ENCODE peak calls at places on chromosomes 16 and 17, in five cellular contexts. V is neuronal stem cell, Q is H1, Z is mesenchymal stem cell, S is H9. K is an unnamed sample.
A peak's percentile ranks its signal among the peaks of the same experiment; 100 is the strongest.

GRCh38 chr16:67425581-67425980 is 5.3 kb upstream of the HSD11B2 start:
- DNase-seq in Z (no peak), V (no peak), S (no peak), Q (no peak), K (no peak)

GRCh38 chr16:54291981-54292487 is 5.4 kb upstream of the IRX3 start:
- DNase-seq in S (no peak), V (no peak), Z (no peak), Q (no peak), K (no peak)

GRCh38 chr17:48262982-48263586 is 155.5 kb downstream of the SNX11 start:
- DNase-seq in Z (peak; percentile 45), S (no peak), V (no peak), Q (no peak), K (peak; percentile 12)

GRCh38 chr16:69762843-69763556 is 868 bp downstream of the WWP2 start:
- DNase-seq in Q (no peak), Z (peak; percentile 44), V (no peak), S (no peak), K (no peak)

GRCh38 chr16:29990883-29991570 is 4.4 kb downstream of the HIRIP3 start:
- DNase-seq in V (no peak), Z (no peak), S (no peak), Q (no peak), K (no peak)

GRCh38 chr17:27651411-27652345 is 20.7 kb downstream of the LGALS9 start:
- DNase-seq in Q (no peak), S (peak; percentile 73), Z (peak; percentile 41), V (peak; percentile 47), K (peak; percentile 76)

GRCh38 chr16:81165411-81166097 is 69.4 kb upstream of the GCSH start:
- DNase-seq in Z (no peak), S (no peak), Q (no peak), V (no peak), K (no peak)

GRCh38 chr17:79428988-79429387 is 181.9 kb downstream of the RBFOX3 start:
- DNase-seq in Q (no peak), V (no peak), Z (no peak), S (no peak), K (no peak)

GRCh38 chr17:49576121-49576905 is 642 bp downstream of the NXPH3 start:
- DNase-seq in Z (peak; percentile 40), V (peak; percentile 61), S (peak; percentile 91), Q (no peak), K (peak; percentile 64)

GRCh38 chr16:4945560-4946502 is 8.9 kb upstream of the PPL start:
- DNase-seq in S (no peak), Q (no peak), Z (peak; percentile 62), V (no peak), K (peak; percentile 62)

GRCh38 chr17:77209330-77209748 is 68.6 kb downstream of the SEC14L1 start:
- DNase-seq in V (no peak), Z (no peak), Q (no peak), S (no peak), K (no peak)

GRCh38 chr17:17119533-17119932 is 77.3 kb downstream of the MPRIP start:
- DNase-seq in Q (no peak), Z (peak; percentile 33), S (no peak), V (no peak), K (no peak)

GRCh38 chr16:2162676-2163118 is 7.1 kb downstream of the TRAF7 start:
- DNase-seq in Z (no peak), S (no peak), Q (no peak), V (no peak), K (no peak)

DNA sequence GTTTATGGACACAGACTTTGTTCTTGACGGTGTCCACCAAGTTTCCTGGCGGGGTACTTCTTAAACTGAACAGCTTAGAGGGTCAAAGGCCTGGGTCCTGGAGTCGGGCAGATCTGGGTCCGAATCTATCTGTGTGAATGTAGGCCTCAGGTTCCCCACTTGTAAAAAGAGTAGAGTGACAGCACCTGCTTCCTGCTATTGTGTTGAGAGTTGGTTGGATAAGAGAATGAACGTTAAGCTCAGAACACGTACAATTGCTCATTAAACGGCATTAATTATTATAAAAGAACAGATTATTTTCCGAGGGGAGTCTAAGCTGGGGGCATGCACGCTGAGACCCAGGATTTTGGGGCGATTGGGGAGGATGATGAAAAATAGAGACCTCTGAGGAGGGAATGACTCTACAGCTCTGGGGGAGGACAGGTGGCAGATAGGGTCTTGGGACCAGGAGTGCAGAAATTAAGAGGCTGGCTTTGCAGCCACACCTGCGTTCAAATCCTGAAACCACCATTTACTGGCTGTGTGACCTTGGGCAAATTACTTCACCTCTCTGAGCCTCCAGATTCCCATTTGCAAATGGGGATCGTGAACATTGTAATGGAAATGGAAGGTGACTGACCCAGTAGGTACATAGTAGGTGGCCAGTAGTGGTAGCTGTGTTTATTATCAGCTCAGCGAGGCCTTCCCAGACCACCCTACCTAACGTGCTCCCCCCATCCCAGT is 862 bp downstream of the CLEC16A start:
- DNase-seq in V (no peak), Z (no peak), S (no peak), Q (no peak), K (no peak)
- H3K4me1 ChIP-seq in V (peaks cover 32% of the 10 kb centered on the region), Z (peaks cover 42% of the 10 kb centered on the region), S (peaks cover 22% of the 10 kb centered on the region), Q (peaks cover 26% of the 10 kb centered on the region), K (peaks cover 31% of the 10 kb centered on the region)

GRCh38 chr17:39597372-39598046 is 10.2 kb downstream of the NEUROD2 start:
- DNase-seq in S (no peak), Q (no peak), Z (no peak), V (no peak), K (no peak)

GRCh38 chr17:39595294-39595693 is 12.4 kb downstream of the NEUROD2 start:
- DNase-seq in V (no peak), Q (no peak), S (no peak), Z (no peak), K (no peak)

GRCh38 chr17:39598047-39598481 is 9.7 kb downstream of the NEUROD2 start:
- DNase-seq in V (no peak), S (no peak), Z (no peak), Q (no peak), K (no peak)

GRCh38 chr17:39595928-39596327 is 11.8 kb downstream of the NEUROD2 start:
- DNase-seq in S (no peak), Q (no peak), V (no peak), Z (no peak), K (no peak)

GRCh38 chr17:39596543-39597267 is 11.0 kb downstream of the NEUROD2 start:
- DNase-seq in V (no peak), S (no peak), Z (no peak), Q (no peak), K (no peak)
- H4K91ac ChIP-seq in V (no peak overlapping the region), S (no peak overlapping the region), Z (no peak overlapping the region), Q (no peak overlapping the region), K (no peak overlapping the region)

GRCh38 chr16:85734311-85735017 is 16.4 kb downstream of the C16orf74 start:
- DNase-seq in Z (no peak), S (no peak), V (no peak), Q (no peak), K (no peak)
- H2BK12ac ChIP-seq in Z (no peak overlapping the region), S (no peak overlapping the region), V (no peak overlapping the region), Q (peak overlapping the region; percentile 45), K (no peak overlapping the region)

GRCh38 chr17:35438433-35438832 is 6.1 kb upstream of the SLFN12 start:
- DNase-seq in V (no peak), S (no peak), Q (no peak), Z (no peak), K (no peak)
- H3K4me1 ChIP-seq in V (peaks cover 6% of the 10 kb centered on the region), S (no peaks in the 10 kb centered on the region), Q (no peaks in the 10 kb centered on the region), Z (peaks cover 6% of the 10 kb centered on the region), K (peaks cover 4% of the 10 kb centered on the region)

DNA sequence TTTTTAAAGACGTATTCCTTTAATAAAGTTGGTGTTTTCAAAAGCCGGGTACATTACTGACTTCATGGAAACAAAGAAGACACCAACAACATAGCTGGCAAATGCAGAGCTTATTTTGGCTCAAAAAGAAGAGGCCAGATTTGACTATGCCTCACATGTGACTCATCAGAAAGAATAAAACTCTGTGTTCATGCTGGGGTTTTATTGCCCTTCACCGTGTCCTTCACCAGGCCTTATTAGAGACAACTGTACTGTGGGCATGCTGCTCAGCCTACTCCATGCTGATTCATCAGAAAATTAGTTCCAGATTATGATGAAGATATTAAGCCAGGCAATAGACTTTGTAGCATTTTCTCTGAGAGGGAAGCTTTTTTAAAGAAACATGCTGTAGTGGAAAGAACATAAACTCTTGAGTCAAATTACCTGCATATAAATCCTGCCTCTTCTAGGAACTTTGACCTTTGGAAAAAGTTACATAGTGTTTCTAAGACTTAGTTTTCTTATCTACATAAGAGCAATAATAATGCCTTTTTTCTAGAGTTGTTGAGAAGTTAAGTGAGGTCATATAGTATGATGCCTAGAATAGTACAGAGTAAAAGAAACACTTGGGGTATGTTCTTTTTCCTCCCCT is 89.7 kb downstream of the CYB561 start:
- DNase-seq in V (no peak), S (no peak), Q (no peak), Z (peak; percentile 40), K (no peak)
- H4K91ac ChIP-seq in V (no peak overlapping the region), S (no peak overlapping the region), Q (no peak overlapping the region), Z (no peak overlapping the region), K (no peak overlapping the region)

DNA sequence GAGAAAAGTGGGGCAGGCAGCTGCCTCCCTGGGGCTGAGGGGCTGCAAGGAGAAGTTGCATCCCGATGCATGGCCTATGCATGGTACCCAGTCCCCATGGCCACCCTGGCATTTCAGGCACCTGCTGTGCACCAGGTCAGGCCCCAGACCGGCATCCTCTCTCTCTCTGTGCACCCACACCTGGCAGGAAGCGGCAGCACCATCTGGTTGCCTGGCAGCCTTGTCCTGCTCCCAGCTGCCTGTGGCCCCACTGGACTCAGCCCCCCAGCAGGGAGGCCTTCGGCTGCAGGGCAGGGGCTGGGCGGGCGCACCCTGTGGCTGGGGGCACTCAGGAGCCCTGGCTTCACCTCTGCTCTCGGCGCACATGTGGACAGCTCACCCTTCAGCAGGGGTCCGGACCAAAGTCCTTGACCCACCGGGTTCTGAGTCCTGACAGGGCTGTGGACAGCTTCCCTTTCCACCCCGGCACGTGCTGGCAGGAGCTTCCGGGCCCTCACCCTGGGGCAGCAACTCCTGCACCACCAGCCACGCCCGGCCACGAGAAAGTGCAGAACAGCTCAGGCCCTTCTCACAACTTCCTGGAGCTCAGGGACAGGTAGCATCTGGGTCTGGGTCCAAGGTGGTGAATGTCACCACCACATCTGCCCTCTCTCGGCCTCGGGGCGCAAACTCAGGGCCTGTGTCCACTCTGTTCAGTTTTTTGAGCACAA is 36.7 kb downstream of the CTU2 start:
- DNase-seq in Z (no peak), V (no peak), S (no peak), Q (no peak), K (no peak)
- H2BK12ac ChIP-seq in Z (peak overlapping the region; percentile 37), V (peak overlapping the region; percentile 12), S (no peak overlapping the region), Q (no peak overlapping the region), K (no peak overlapping the region)

GRCh38 chr16:12618515-12618914 is 185.2 kb downstream of the CPPED1 start:
- DNase-seq in Z (no peak), S (no peak), Q (no peak), V (no peak), K (no peak)

GRCh38 chr16:12617401-12617819 is 186.3 kb downstream of the CPPED1 start:
- DNase-seq in Q (no peak), S (no peak), V (no peak), Z (no peak), K (no peak)

GRCh38 chr16:12614662-12615278 is 188.9 kb downstream of the CPPED1 start:
- DNase-seq in Q (no peak), Z (no peak), V (no peak), S (no peak), K (no peak)

GRCh38 chr16:12625068-12625467 is 178.6 kb downstream of the CPPED1 start:
- DNase-seq in Z (no peak), Q (no peak), V (no peak), S (peak; percentile 42), K (no peak)

DNA sequence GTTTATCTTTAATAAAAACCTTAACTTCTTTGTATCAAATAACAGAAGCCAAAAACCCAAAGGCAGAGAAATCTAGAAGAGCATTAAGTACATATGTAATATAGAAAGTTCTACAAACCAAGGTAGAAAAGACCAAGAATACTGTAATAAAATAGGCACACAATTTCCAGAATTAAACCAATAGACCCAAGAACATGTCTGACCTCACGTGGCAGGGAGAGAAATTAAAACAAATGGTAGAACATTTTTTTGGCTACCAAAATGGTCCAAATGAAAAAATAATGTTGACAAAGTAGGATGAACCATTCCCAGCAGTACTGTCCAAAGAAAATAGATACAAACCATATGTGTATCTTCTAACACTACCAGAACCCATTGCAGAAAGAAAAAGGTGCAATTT is 183.5 kb downstream of the CPPED1 start:
- DNase-seq in V (no peak), S (no peak), Q (no peak), Z (no peak), K (no peak)
- H3K4me1 ChIP-seq in V (no peaks in the 10 kb centered on the region), S (no peaks in the 10 kb centered on the region), Q (no peaks in the 10 kb centered on the region), Z (no peaks in the 10 kb centered on the region), K (peaks cover 2% of the 10 kb centered on the region)